ENCODE peak calls at places on chromosomes 16 and 17, in ten cellular contexts. G is aorta, W is ovary, C is fibroblast of lung, I is thoracic aorta, Z is Caco-2, O is HCT116, S is brain microvascular endothelial cell, F is uterus, H is mucosa of descending colon. N is an unnamed sample.

GRCh38 chr16:22262460-22262859 is 34.7 kb upstream of the POLR3E start:
- DNase-seq in F (no peak), C (no peak), G (no peak), H (no peak), S (peak; percentile 46), W (no peak), O (no peak), Z (no peak), I (no peak), N (no peak)

GRCh38 chr17:42984486-42984885 is 4.1 kb downstream of the RUNDC1 start:
- DNase-seq in H (no peak), F (no peak), C (no peak), O (no peak), G (no peak), W (no peak), Z (no peak), I (no peak), S (no peak), N (no peak)

GRCh38 chr17:60325730-60326524 is 66.0 kb downstream of the USP32 start:
- DNase-seq in C (no peak), O (no peak), Z (no peak), F (no peak), W (no peak), G (no peak), I (no peak), H (no peak), S (no peak), N (no peak)

GRCh38 chr17:12605222-12605621 is 60.5 kb upstream of the MYOCD start:
- DNase-seq in C (peak; percentile 81), I (no peak), O (no peak), S (peak; percentile 71), H (no peak), W (no peak), Z (no peak), F (no peak), G (no peak), N (peak; percentile 65)

GRCh38 chr17:15171433-15172047 is 93.6 kb downstream of the PMP22 start:
- DNase-seq in O (peak; percentile 47), S (peak; percentile 66), Z (peak; percentile 50), H (no peak), G (peak; percentile 75), W (peak; percentile 27), I (no peak), F (peak; percentile 28), C (peak; percentile 78), N (peak; percentile 21)

GRCh38 chr16:75083826-75084225 is 32.8 kb downstream of the LDHD start:
- DNase-seq in S (no peak), I (no peak), F (no peak), W (no peak), C (no peak), G (no peak), O (no peak), H (no peak), Z (no peak), N (no peak)

GRCh38 chr17:64016248-64016784 is 4.1 kb downstream of the ICAM2 start:
- DNase-seq in G (no peak), W (no peak), Z (no peak), S (no peak), O (no peak), C (no peak), I (no peak), H (no peak), F (no peak), N (no peak)

GRCh38 chr17:76145231-76146052 is 4.4 kb upstream of the FOXJ1 start:
- DNase-seq in C (no peak), W (no peak), S (no peak), O (no peak), I (no peak), F (no peak), G (peak; percentile 49), H (no peak), Z (no peak), N (no peak)

DNA sequence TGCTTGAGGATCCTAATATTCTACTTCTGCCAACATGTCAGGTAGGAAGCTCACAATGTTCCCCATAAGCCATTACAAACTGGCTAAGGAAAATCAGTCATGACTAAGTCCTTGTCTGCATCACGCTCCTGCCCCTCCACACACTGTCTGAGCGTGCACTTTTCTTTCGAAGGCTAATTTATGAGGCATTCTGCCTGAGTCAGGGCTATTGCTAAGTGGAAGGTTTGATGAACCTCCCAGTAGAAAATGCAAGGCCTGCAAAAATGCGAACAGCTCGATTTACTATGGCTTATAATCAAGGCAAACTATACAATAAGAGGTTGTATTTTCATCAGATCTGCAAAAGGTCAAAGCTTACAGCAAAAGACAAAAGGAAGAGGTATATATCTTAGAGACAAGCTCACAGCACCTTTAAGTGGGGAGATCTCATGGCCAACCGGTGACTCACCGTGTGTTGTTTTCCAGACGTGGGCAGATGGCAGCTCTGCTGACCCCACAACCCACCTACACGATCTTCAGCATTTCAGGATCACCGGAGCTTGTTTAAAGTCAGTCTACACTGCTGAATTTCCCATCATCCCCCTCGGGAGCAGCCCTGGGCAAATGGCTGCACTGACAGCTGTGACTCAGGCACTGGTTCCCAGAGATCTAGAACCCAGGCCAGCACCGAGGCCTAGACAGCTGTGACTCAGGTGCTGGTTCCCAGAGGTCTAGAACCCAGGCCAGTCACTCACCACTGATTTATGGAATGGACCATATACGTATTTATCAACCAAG is 26.1 kb downstream of the MEAK7 start:
- DNase-seq in C (peak; percentile 47), H (no peak), O (no peak), F (no peak), Z (no peak), S (peak; percentile 47), W (no peak), I (no peak), G (no peak), N (peak; percentile 60)
- H3K4me3 ChIP-seq in C (no peak overlapping the region), H (no peak overlapping the region), O (no peak overlapping the region), F (no peak overlapping the region), Z (no peak overlapping the region), S (no peak overlapping the region), W (no peak overlapping the region), I (no peak overlapping the region), G (no peak overlapping the region), N (no peak overlapping the region)

DNA sequence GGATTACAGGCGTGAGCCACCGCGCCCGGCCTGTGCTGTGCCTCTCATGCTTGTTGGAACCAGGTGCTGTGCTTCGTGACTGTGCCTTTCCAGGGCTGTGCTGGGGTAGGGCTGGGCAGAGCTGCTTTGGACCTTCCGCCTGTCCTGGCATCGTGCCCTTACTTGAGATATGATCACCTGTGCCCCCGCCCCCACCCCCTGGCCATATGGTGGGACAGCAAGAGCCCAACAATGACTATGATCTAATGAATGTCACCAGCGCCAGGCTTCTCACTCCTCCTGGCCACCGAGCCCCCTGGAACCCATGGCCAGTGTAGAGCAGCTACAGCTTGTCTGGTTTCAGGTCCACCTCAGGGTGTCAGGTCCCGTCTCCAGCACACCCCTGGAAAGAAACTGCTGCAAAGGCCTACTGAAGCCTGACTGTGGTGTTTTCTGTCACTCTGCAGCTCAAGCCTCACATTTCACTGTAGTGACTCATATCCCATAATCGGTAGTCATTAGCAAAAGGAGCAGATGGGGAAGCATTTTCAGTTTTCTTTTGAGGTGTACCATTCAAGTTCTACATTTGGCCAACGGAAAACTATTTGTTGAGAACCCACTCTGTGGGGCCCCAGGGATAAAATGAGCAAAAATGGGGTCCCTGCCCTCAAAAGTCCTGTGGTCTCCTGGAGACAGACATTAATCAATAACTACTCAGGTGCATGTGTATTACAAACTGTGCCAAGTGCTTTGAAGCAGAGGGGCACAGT is 22.1 kb downstream of the FCSK start:
- DNase-seq in W (no peak), Z (no peak), I (no peak), O (peak; percentile 49), G (no peak), C (peak; percentile 81), S (peak; percentile 55), H (no peak), F (no peak), N (peak; percentile 34)
- H3K36me3 ChIP-seq in W (peaks cover 3% of the 10 kb centered on the region), Z (peaks cover 3% of the 10 kb centered on the region), I (peaks cover 48% of the 10 kb centered on the region), O (no peaks in the 10 kb centered on the region), G (peaks cover 3% of the 10 kb centered on the region), C (peaks cover 18% of the 10 kb centered on the region), S (peaks cover 21% of the 10 kb centered on the region), H (peaks cover 5% of the 10 kb centered on the region), F (no peaks in the 10 kb centered on the region), N (peaks cover 24% of the 10 kb centered on the region)

GRCh38 chr16:4327782-4328579 is 12.1 kb downstream of the GLIS2 start:
- DNase-seq in G (peak; percentile 88), I (no peak), Z (no peak), C (peak; percentile 80), H (no peak), W (peak; percentile 89), F (peak; percentile 83), S (no peak), O (no peak), N (no peak)
- H3K4me3 ChIP-seq in G (no peak overlapping the region), I (peak overlapping the region; percentile 74), Z (no peak overlapping the region), C (peak overlapping the region; percentile 51), H (no peak overlapping the region), W (peak overlapping the region; percentile 50), F (peak overlapping the region; percentile 44), S (peak overlapping the region; percentile 56), O (no peak overlapping the region), N (peak overlapping the region; percentile 32)

GRCh38 chr17:57283203-57283971 is 27.1 kb downstream of the MSI2 start:
- DNase-seq in S (no peak), W (no peak), O (no peak), H (no peak), Z (no peak), C (no peak), G (no peak), F (no peak), I (no peak), N (no peak)
- H3K36me3 ChIP-seq in S (no peaks in the 10 kb centered on the region), W (no peaks in the 10 kb centered on the region), O (peaks cover 4% of the 10 kb centered on the region), H (no peaks in the 10 kb centered on the region), Z (peaks cover 4% of the 10 kb centered on the region), C (no peaks in the 10 kb centered on the region), G (no peaks in the 10 kb centered on the region), F (no peaks in the 10 kb centered on the region), I (no peaks in the 10 kb centered on the region), N (no peaks in the 10 kb centered on the region)

GRCh38 chr16:1299868-1300203 is 9.6 kb upstream of the UBE2I start:
- DNase-seq in H (peak; percentile 27), Z (no peak), I (no peak), G (no peak), C (no peak), F (no peak), S (no peak), W (no peak), O (no peak), N (no peak)

GRCh38 chr16:1297413-1297773 is 12.0 kb upstream of the UBE2I start:
- DNase-seq in C (no peak), W (no peak), G (no peak), H (no peak), F (no peak), I (no peak), Z (no peak), O (no peak), S (no peak), N (no peak)

GRCh38 chr16:1298406-1298805 is 11.0 kb upstream of the UBE2I start:
- DNase-seq in O (no peak), C (no peak), I (no peak), S (no peak), F (no peak), G (no peak), W (no peak), Z (no peak), H (peak; percentile 29), N (no peak)

GRCh38 chr16:1300664-1301476 is 8.6 kb upstream of the UBE2I start:
- DNase-seq in O (no peak), S (peak; percentile 32), I (no peak), C (peak; percentile 18), W (peak; percentile 54), F (peak; percentile 33), G (peak; percentile 80), Z (peak; percentile 55), H (peak; percentile 82), N (no peak)

GRCh38 chr16:1299012-1299867 is 10.2 kb upstream of the UBE2I start:
- DNase-seq in H (peak; percentile 65), C (no peak), I (no peak), F (no peak), O (no peak), W (no peak), G (no peak), Z (peak; percentile 85), S (no peak), N (no peak)
- H3K4me3 ChIP-seq in H (no peak overlapping the region), C (no peak overlapping the region), I (no peak overlapping the region), F (no peak overlapping the region), O (no peak overlapping the region), W (no peak overlapping the region), G (no peak overlapping the region), Z (peak overlapping the region; percentile 26), S (no peak overlapping the region), N (no peak overlapping the region)

N was measured in BJ.